ENCODE peak calls at places on chromosomes 2 and 18, in four cellular contexts. Z, V, M and G are unnamed samples.
A peak's percentile ranks its signal among the peaks of the same experiment; 100 is the strongest.

GRCh38 chr2:59804662-59805258 is 748.7 kb downstream of the BCL11A start:
- DNase-seq in M (no peak), Z (no peak), V (peak; percentile 58), G (no peak)

GRCh38 chr2:18402-19271 is 27.7 kb downstream of the FAM110C start:
- DNase-seq in M (peak; percentile 68), Z (no peak), V (no peak), G (no peak)

GRCh38 chr18:31042391-31043181 is at the start of gene DSC3:
- DNase-seq in V (no peak), Z (peak; percentile 49), M (peak; percentile 68), G (no peak)

GRCh38 chr2:46979611-46980010 is 64.0 kb upstream of the MCFD2 start:
- DNase-seq in M (no peak), Z (no peak), V (no peak), G (no peak)

GRCh38 chr2:1884933-1885580 is 140.7 kb upstream of the PXDN start:
- DNase-seq in V (no peak), M (no peak), Z (no peak), G (peak; percentile 20)

GRCh38 chr2:112910865-112911264 is at the start of gene IL37:
- DNase-seq in V (no peak), M (no peak), Z (no peak), G (no peak)

GRCh38 chr2:177029501-177029900 is 183.1 kb upstream of the HNRNPA3 start:
- DNase-seq in Z (no peak), V (no peak), M (no peak), G (no peak)

GRCh38 chr2:55155764-55156221 is 76.3 kb downstream of the CLHC1 start:
- DNase-seq in V (no peak), M (no peak), Z (no peak), G (peak; percentile 29)